ENCODE peak calls at places on chromosomes 12 and 14, in nine cellular contexts. One of them, this sample, is unnamed. For H3K4me1, the result is how much of the 10 kb centered on the place peaks cover.

GRCh38 chr14:73237219-73237785 is at the start of gene PAPLN:
- DNase-seq in tibial artery: peak
- DNase-seq in ovary: peak
- DNase-seq in Panc1: no peak
- DNase-seq in mucosa of descending colon: no peak
- DNase-seq in psoas muscle: peak
- DNase-seq in heart left ventricle: no peak
- DNase-seq in IMR-90: no peak
- DNase-seq in body of pancreas: peak
- DNase-seq in this sample: no peak

GRCh38 chr14:67335781-67336180 is 23.8 kb downstream of the ATP6V1D start:
- DNase-seq in psoas muscle: no peak
- DNase-seq in tibial artery: no peak
- DNase-seq in IMR-90: peak
- DNase-seq in Panc1: no peak
- DNase-seq in ovary: no peak
- DNase-seq in body of pancreas: no peak
- DNase-seq in mucosa of descending colon: no peak
- DNase-seq in heart left ventricle: no peak
- DNase-seq in this sample: no peak

GRCh38 chr12:58242803-58243628 is 301.6 kb downstream of the ATP23 start:
- DNase-seq in tibial artery: no peak
- DNase-seq in body of pancreas: no peak
- DNase-seq in heart left ventricle: no peak
- DNase-seq in ovary: no peak
- DNase-seq in Panc1: no peak
- DNase-seq in psoas muscle: no peak
- DNase-seq in mucosa of descending colon: no peak
- DNase-seq in IMR-90: peak
- DNase-seq in this sample: no peak

GRCh38 chr14:104933721-104934379 is 9.2 kb downstream of the PLD4 start:
- DNase-seq in psoas muscle: no peak
- DNase-seq in tibial artery: no peak
- DNase-seq in Panc1: no peak
- DNase-seq in ovary: no peak
- DNase-seq in body of pancreas: no peak
- DNase-seq in mucosa of descending colon: no peak
- DNase-seq in heart left ventricle: no peak
- DNase-seq in IMR-90: no peak
- DNase-seq in this sample: no peak

GRCh38 chr12:129532707-129533499 is 370.9 kb downstream of the TMEM132D start:
- DNase-seq in heart left ventricle: no peak
- DNase-seq in mucosa of descending colon: no peak
- DNase-seq in ovary: no peak
- DNase-seq in IMR-90: no peak
- DNase-seq in psoas muscle: no peak
- DNase-seq in Panc1: no peak
- DNase-seq in body of pancreas: no peak
- DNase-seq in tibial artery: no peak
- DNase-seq in this sample: no peak

GRCh38 chr14:51216602-51217001 is 23.4 kb upstream of the TMX1 start:
- DNase-seq in Panc1: no peak
- DNase-seq in psoas muscle: no peak
- DNase-seq in mucosa of descending colon: no peak
- DNase-seq in heart left ventricle: no peak
- DNase-seq in tibial artery: no peak
- DNase-seq in ovary: no peak
- DNase-seq in body of pancreas: no peak
- DNase-seq in IMR-90: no peak
- DNase-seq in this sample: no peak

GRCh38 chr12:12927211-12928079 is 24.5 kb downstream of the GPRC5D start:
- DNase-seq in tibial artery: no peak
- DNase-seq in mucosa of descending colon: peak
- DNase-seq in ovary: peak
- DNase-seq in IMR-90: peak
- DNase-seq in heart left ventricle: peak
- DNase-seq in psoas muscle: no peak
- DNase-seq in Panc1: no peak
- DNase-seq in body of pancreas: peak
- DNase-seq in this sample: peak

GRCh38 chr12:91732086-91732485 is 413.6 kb downstream of the BTG1 start:
- DNase-seq in Panc1: no peak
- DNase-seq in IMR-90: peak
- DNase-seq in heart left ventricle: no peak
- DNase-seq in psoas muscle: no peak
- DNase-seq in ovary: no peak
- DNase-seq in body of pancreas: no peak
- DNase-seq in mucosa of descending colon: no peak
- DNase-seq in tibial artery: no peak
- DNase-seq in this sample: no peak

GRCh38 chr14:93135399-93135798 is 19.7 kb upstream of the ITPK1 start:
- DNase-seq in ovary: no peak
- DNase-seq in mucosa of descending colon: no peak
- DNase-seq in tibial artery: no peak
- DNase-seq in psoas muscle: no peak
- DNase-seq in body of pancreas: peak
- DNase-seq in heart left ventricle: no peak
- DNase-seq in IMR-90: no peak
- DNase-seq in Panc1: no peak
- DNase-seq in this sample: no peak

GRCh38 chr12:77685112-77685511 is 145.6 kb upstream of the NAV3 start:
- DNase-seq in psoas muscle: peak
- DNase-seq in body of pancreas: peak
- DNase-seq in mucosa of descending colon: no peak
- DNase-seq in ovary: peak
- DNase-seq in heart left ventricle: peak
- DNase-seq in tibial artery: peak
- DNase-seq in Panc1: peak
- DNase-seq in IMR-90: peak
- DNase-seq in this sample: no peak

GRCh38 chr14:24171422-24172260 is at the start of gene REC8:
- DNase-seq in Panc1: no peak
- DNase-seq in mucosa of descending colon: peak
- DNase-seq in body of pancreas: peak
- DNase-seq in tibial artery: peak
- DNase-seq in heart left ventricle: peak
- DNase-seq in psoas muscle: peak
- DNase-seq in IMR-90: no peak
- DNase-seq in ovary: peak
- DNase-seq in this sample: peak

DNA sequence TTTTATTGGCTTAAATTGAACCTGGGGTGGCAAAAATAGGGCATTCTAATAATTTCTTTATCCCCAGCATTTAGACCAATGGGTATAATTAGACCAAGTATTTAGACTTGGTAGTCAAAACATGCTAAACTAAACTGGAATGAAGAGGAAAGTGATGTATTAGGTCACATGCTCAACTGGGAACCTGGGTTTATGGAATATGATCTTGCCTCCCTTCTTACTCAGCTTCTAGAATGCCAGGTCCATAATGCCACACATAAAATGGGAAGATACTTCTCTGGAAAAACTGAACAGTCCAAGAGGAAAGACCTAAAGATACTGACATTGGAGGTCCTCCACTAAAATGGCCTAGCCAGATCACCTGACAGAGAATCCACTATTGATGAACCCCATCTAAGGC is 6.2 kb upstream of the BIN2 start:
- DNase-seq in heart left ventricle: no peak
- DNase-seq in IMR-90: peak
- DNase-seq in ovary: no peak
- DNase-seq in body of pancreas: no peak
- DNase-seq in psoas muscle: no peak
- DNase-seq in tibial artery: no peak
- DNase-seq in mucosa of descending colon: no peak
- DNase-seq in Panc1: no peak
- DNase-seq in this sample: no peak
- H3K4me1 ChIP-seq in heart left ventricle: under half
- H3K4me1 ChIP-seq in IMR-90: under half
- H3K4me1 ChIP-seq in ovary: under half
- H3K4me1 ChIP-seq in body of pancreas: under half
- H3K4me1 ChIP-seq in psoas muscle: under half
- H3K4me1 ChIP-seq in tibial artery: under half
- H3K4me1 ChIP-seq in mucosa of descending colon: under half
- H3K4me1 ChIP-seq in Panc1: under half
- H3K4me1 ChIP-seq in this sample: under half

GRCh38 chr14:91253795-91254323 is 9.4 kb upstream of the GPR68 start:
- DNase-seq in body of pancreas: no peak
- DNase-seq in heart left ventricle: no peak
- DNase-seq in tibial artery: no peak
- DNase-seq in ovary: no peak
- DNase-seq in mucosa of descending colon: peak
- DNase-seq in IMR-90: no peak
- DNase-seq in Panc1: no peak
- DNase-seq in psoas muscle: no peak
- DNase-seq in this sample: no peak
- H3K4me1 ChIP-seq in body of pancreas: under half
- H3K4me1 ChIP-seq in heart left ventricle: under half
- H3K4me1 ChIP-seq in tibial artery: under half
- H3K4me1 ChIP-seq in ovary: under half
- H3K4me1 ChIP-seq in mucosa of descending colon: under half
- H3K4me1 ChIP-seq in IMR-90: under half
- H3K4me1 ChIP-seq in Panc1: under half
- H3K4me1 ChIP-seq in psoas muscle: under half
- H3K4me1 ChIP-seq in this sample: half or more

GRCh38 chr12:113923251-113923650 is 42.9 kb downstream of the RBM19 start:
- DNase-seq in psoas muscle: no peak
- DNase-seq in mucosa of descending colon: no peak
- DNase-seq in Panc1: no peak
- DNase-seq in body of pancreas: no peak
- DNase-seq in IMR-90: no peak
- DNase-seq in tibial artery: no peak
- DNase-seq in heart left ventricle: no peak
- DNase-seq in ovary: no peak
- DNase-seq in this sample: no peak

GRCh38 chr12:113930249-113930648 is 35.9 kb downstream of the RBM19 start:
- DNase-seq in IMR-90: no peak
- DNase-seq in body of pancreas: no peak
- DNase-seq in heart left ventricle: peak
- DNase-seq in psoas muscle: no peak
- DNase-seq in ovary: no peak
- DNase-seq in tibial artery: no peak
- DNase-seq in Panc1: no peak
- DNase-seq in mucosa of descending colon: no peak
- DNase-seq in this sample: no peak

GRCh38 chr12:113929312-113929989 is 36.7 kb downstream of the RBM19 start:
- DNase-seq in Panc1: no peak
- DNase-seq in heart left ventricle: no peak
- DNase-seq in IMR-90: no peak
- DNase-seq in ovary: no peak
- DNase-seq in mucosa of descending colon: no peak
- DNase-seq in body of pancreas: no peak
- DNase-seq in psoas muscle: no peak
- DNase-seq in tibial artery: no peak
- DNase-seq in this sample: no peak

GRCh38 chr12:113924341-113924740 is 41.8 kb downstream of the RBM19 start:
- DNase-seq in body of pancreas: no peak
- DNase-seq in mucosa of descending colon: no peak
- DNase-seq in heart left ventricle: no peak
- DNase-seq in Panc1: no peak
- DNase-seq in tibial artery: no peak
- DNase-seq in IMR-90: no peak
- DNase-seq in psoas muscle: no peak
- DNase-seq in ovary: no peak
- DNase-seq in this sample: no peak

GRCh38 chr12:113926792-113927191 is 39.3 kb downstream of the RBM19 start:
- DNase-seq in ovary: no peak
- DNase-seq in IMR-90: no peak
- DNase-seq in body of pancreas: no peak
- DNase-seq in mucosa of descending colon: no peak
- DNase-seq in heart left ventricle: no peak
- DNase-seq in tibial artery: no peak
- DNase-seq in Panc1: no peak
- DNase-seq in psoas muscle: no peak
- DNase-seq in this sample: no peak
- H3K4me1 ChIP-seq in ovary: under half
- H3K4me1 ChIP-seq in IMR-90: under half
- H3K4me1 ChIP-seq in body of pancreas: under half
- H3K4me1 ChIP-seq in mucosa of descending colon: under half
- H3K4me1 ChIP-seq in heart left ventricle: under half
- H3K4me1 ChIP-seq in tibial artery: under half
- H3K4me1 ChIP-seq in Panc1: under half
- H3K4me1 ChIP-seq in psoas muscle: under half
- H3K4me1 ChIP-seq in this sample: under half

GRCh38 chr12:11710431-11710830 is 61.0 kb downstream of the ETV6 start:
- DNase-seq in tibial artery: no peak
- DNase-seq in ovary: no peak
- DNase-seq in Panc1: no peak
- DNase-seq in psoas muscle: no peak
- DNase-seq in body of pancreas: no peak
- DNase-seq in heart left ventricle: no peak
- DNase-seq in mucosa of descending colon: no peak
- DNase-seq in IMR-90: no peak
- DNase-seq in this sample: no peak

GRCh38 chr12:11710906-11711305 is 61.4 kb downstream of the ETV6 start:
- DNase-seq in psoas muscle: no peak
- DNase-seq in tibial artery: no peak
- DNase-seq in IMR-90: no peak
- DNase-seq in heart left ventricle: no peak
- DNase-seq in Panc1: no peak
- DNase-seq in body of pancreas: no peak
- DNase-seq in ovary: no peak
- DNase-seq in mucosa of descending colon: no peak
- DNase-seq in this sample: no peak

GRCh38 chr12:11713202-11713601 is 63.7 kb downstream of the ETV6 start:
- DNase-seq in IMR-90: no peak
- DNase-seq in heart left ventricle: no peak
- DNase-seq in Panc1: no peak
- DNase-seq in ovary: no peak
- DNase-seq in psoas muscle: no peak
- DNase-seq in body of pancreas: no peak
- DNase-seq in mucosa of descending colon: no peak
- DNase-seq in tibial artery: no peak
- DNase-seq in this sample: no peak

GRCh38 chr12:11712491-11712890 is 63.0 kb downstream of the ETV6 start:
- DNase-seq in ovary: no peak
- DNase-seq in Panc1: no peak
- DNase-seq in IMR-90: no peak
- DNase-seq in tibial artery: no peak
- DNase-seq in heart left ventricle: no peak
- DNase-seq in psoas muscle: no peak
- DNase-seq in mucosa of descending colon: no peak
- DNase-seq in body of pancreas: no peak
- DNase-seq in this sample: no peak

DNA sequence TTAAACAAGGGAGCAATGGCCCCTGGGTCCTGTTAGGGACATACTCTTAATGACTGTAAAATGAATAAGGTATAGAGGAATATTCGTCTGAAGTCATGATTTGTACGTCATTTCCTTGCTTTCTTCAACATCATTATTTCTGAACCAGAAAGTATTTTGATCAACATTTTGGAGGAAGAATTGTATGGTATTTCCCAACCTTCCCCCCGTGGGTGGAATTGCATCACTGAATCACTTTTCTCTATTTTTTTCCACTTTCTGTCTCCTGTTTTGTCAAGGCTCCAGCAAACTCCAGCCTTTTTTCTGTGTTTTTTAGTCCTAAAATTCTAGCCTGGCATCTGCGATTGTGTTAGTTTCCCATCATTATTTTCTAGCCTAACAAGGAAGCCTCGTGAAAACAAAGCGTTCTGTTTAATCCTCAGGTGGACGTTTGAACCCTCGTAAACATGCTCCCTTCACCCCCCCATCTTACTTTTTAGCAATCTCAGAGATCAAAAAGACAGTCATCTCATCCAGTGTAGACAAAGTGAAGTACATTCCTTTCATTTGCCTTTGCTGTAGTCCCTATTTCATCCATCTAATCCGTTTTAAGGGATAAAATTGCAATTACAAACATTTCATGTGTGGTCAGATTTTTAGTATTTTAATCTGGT is 62.3 kb downstream of the ETV6 start:
- DNase-seq in Panc1: no peak
- DNase-seq in tibial artery: no peak
- DNase-seq in mucosa of descending colon: no peak
- DNase-seq in psoas muscle: no peak
- DNase-seq in IMR-90: peak
- DNase-seq in ovary: peak
- DNase-seq in body of pancreas: no peak
- DNase-seq in heart left ventricle: no peak
- DNase-seq in this sample: no peak
- H3K4me1 ChIP-seq in Panc1: under half
- H3K4me1 ChIP-seq in tibial artery: half or more
- H3K4me1 ChIP-seq in mucosa of descending colon: under half
- H3K4me1 ChIP-seq in psoas muscle: under half
- H3K4me1 ChIP-seq in IMR-90: under half
- H3K4me1 ChIP-seq in ovary: under half
- H3K4me1 ChIP-seq in body of pancreas: under half
- H3K4me1 ChIP-seq in heart left ventricle: under half
- H3K4me1 ChIP-seq in this sample: under half

This sample was measured in effector memory CD4-positive, alpha-beta T cell.